ENCODE peak calls at places on chromosomes 5 and 9, in six cellular contexts. J, A, X, E, Z and Y are unnamed samples.

GRCh38 chr9:5509573-5509972 is 758 bp upstream of the PDCD1LG2 start:
- DNase-seq in J (no peak), A (no peak), X (no peak), E (no peak), Z (no peak), Y (no peak)

GRCh38 chr9:89340332-89340731 is 22.0 kb downstream of the SECISBP2 start:
- DNase-seq in J (peak; percentile 70), A (no peak), X (no peak), E (no peak), Z (no peak), Y (no peak)

GRCh38 chr5:121408778-121409177 is 442.9 kb upstream of the FTMT start:
- DNase-seq in J (no peak), A (no peak), X (no peak), E (no peak), Z (no peak), Y (no peak)

GRCh38 chr5:91978221-91978882 is 595.2 kb upstream of the ARRDC3 start:
- DNase-seq in J (no peak), A (no peak), X (no peak), E (no peak), Z (no peak), Y (no peak)

GRCh38 chr5:154198611-154199230 is 8.2 kb downstream of the GALNT10 start:
- DNase-seq in J (no peak), A (no peak), X (no peak), E (no peak), Z (no peak), Y (no peak)

GRCh38 chr9:73153793-73154227 is 2.1 kb downstream of the ANXA1 start:
- DNase-seq in J (no peak), A (no peak), X (no peak), E (no peak), Z (no peak), Y (no peak)

GRCh38 chr5:33854733-33855151 is 37.0 kb downstream of the ADAMTS12 start:
- DNase-seq in J (no peak), A (no peak), X (no peak), E (peak; percentile 18), Z (no peak), Y (no peak)

GRCh38 chr9:34493972-34494535 is 28.7 kb downstream of the ENHO start:
- DNase-seq in J (peak; percentile 36), A (no peak), X (peak; percentile 40), E (no peak), Z (no peak), Y (no peak)

GRCh38 chr5:159982421-159983173 is 26.3 kb upstream of the TTC1 start:
- DNase-seq in J (no peak), A (no peak), X (no peak), E (no peak), Z (no peak), Y (no peak)

GRCh38 chr5:53403758-53404157 is 76.7 kb upstream of the FST start:
- DNase-seq in J (no peak), A (no peak), X (no peak), E (no peak), Z (no peak), Y (no peak)

GRCh38 chr9:135007601-135008000 is 79.9 kb upstream of the OLFM1 start:
- DNase-seq in J (no peak), A (no peak), X (no peak), E (no peak), Z (no peak), Y (no peak)

GRCh38 chr5:40171971-40172370 is 507.7 kb upstream of the PTGER4 start:
- DNase-seq in J (no peak), A (no peak), X (no peak), E (no peak), Z (no peak), Y (no peak)

GRCh38 chr5:5490774-5491347 is 68.4 kb downstream of the ICE1 start:
- DNase-seq in J (no peak), A (no peak), X (no peak), E (no peak), Z (no peak), Y (no peak)

GRCh38 chr5:137609122-137609521 is 110.0 kb upstream of the SPOCK1 start:
- DNase-seq in J (no peak), A (no peak), X (no peak), E (no peak), Z (no peak), Y (no peak)

GRCh38 chr5:151041577-151042268 is 21.3 kb downstream of the GPX3 start:
- DNase-seq in J (no peak), A (no peak), X (no peak), E (no peak), Z (no peak), Y (no peak)

GRCh38 chr5:90170231-90170630 is 239.3 kb downstream of the CETN3 start:
- DNase-seq in J (no peak), A (no peak), X (no peak), E (no peak), Z (no peak), Y (no peak)

GRCh38 chr5:50749181-50749580 is 82.7 kb downstream of the PARP8 start:
- DNase-seq in J (no peak), A (no peak), X (no peak), E (no peak), Z (no peak), Y (no peak)

GRCh38 chr9:976258-976804 is at the start of gene DMRT3:
- DNase-seq in J (peak; percentile 14), A (no peak), X (no peak), E (peak; percentile 48), Z (no peak), Y (no peak)

GRCh38 chr9:115637661-115638060 is 515.9 kb upstream of the PAPPA start:
- DNase-seq in J (no peak), A (no peak), X (no peak), E (no peak), Z (no peak), Y (no peak)

GRCh38 chr5:169286572-169287325 is 14.2 kb downstream of the SLIT3 start:
- DNase-seq in J (no peak), A (no peak), X (no peak), E (no peak), Z (peak; percentile 73), Y (no peak)

GRCh38 chr9:110027624-110028023 is 180.3 kb downstream of the C9orf152 start:
- DNase-seq in J (no peak), A (no peak), X (no peak), E (no peak), Z (no peak), Y (no peak)

GRCh38 chr5:173298213-173298933 is 29.8 kb downstream of the STC2 start:
- DNase-seq in J (no peak), A (no peak), X (no peak), E (no peak), Z (no peak), Y (no peak)

GRCh38 chr9:93082841-93083411 is 13.1 kb upstream of the CARD19 start:
- DNase-seq in J (no peak), A (no peak), X (peak; percentile 30), E (no peak), Z (peak; percentile 48), Y (no peak)

GRCh38 chr5:132447196-132447595 is 43.4 kb downstream of the IRF1 start:
- DNase-seq in J (no peak), A (no peak), X (no peak), E (no peak), Z (peak; percentile 23), Y (no peak)
- H3K4me1 ChIP-seq in J (peaks cover 3% of the 10 kb centered on the region), A (peaks cover 35% of the 10 kb centered on the region), X (peaks cover 13% of the 10 kb centered on the region), E (peaks cover 4% of the 10 kb centered on the region), Z (peaks cover 41% of the 10 kb centered on the region), Y (peaks cover 4% of the 10 kb centered on the region)

GRCh38 chr5:73234156-73234555 is 61.2 kb downstream of the TMEM174 start:
- DNase-seq in J (no peak), A (no peak), X (no peak), E (no peak), Z (no peak), Y (no peak)
- H3K4me3 ChIP-seq in J (no peak overlapping the region), A (peak overlapping the region; percentile 51), X (no peak overlapping the region), E (peak overlapping the region; percentile 32), Z (peak overlapping the region; percentile 39), Y (peak overlapping the region; percentile 32)

GRCh38 chr5:176535655-176536131 is 1.5 kb downstream of the RNF44 start:
- DNase-seq in J (no peak), A (no peak), X (no peak), E (no peak), Z (no peak), Y (no peak)
- H3K4me1 ChIP-seq in J (peaks cover 8% of the 10 kb centered on the region), A (peaks cover 54% of the 10 kb centered on the region), X (peaks cover 32% of the 10 kb centered on the region), E (peaks cover 16% of the 10 kb centered on the region), Z (peaks cover 43% of the 10 kb centered on the region), Y (peaks cover 4% of the 10 kb centered on the region)

GRCh38 chr9:127448112-127448805 is 2.9 kb downstream of the RPL12 start:
- DNase-seq in J (no peak), A (no peak), X (no peak), E (no peak), Z (no peak), Y (no peak)
- H3K4me3 ChIP-seq in J (no peak overlapping the region), A (peak overlapping the region; percentile 88), X (no peak overlapping the region), E (no peak overlapping the region), Z (no peak overlapping the region), Y (peak overlapping the region; percentile 9)

DNA sequence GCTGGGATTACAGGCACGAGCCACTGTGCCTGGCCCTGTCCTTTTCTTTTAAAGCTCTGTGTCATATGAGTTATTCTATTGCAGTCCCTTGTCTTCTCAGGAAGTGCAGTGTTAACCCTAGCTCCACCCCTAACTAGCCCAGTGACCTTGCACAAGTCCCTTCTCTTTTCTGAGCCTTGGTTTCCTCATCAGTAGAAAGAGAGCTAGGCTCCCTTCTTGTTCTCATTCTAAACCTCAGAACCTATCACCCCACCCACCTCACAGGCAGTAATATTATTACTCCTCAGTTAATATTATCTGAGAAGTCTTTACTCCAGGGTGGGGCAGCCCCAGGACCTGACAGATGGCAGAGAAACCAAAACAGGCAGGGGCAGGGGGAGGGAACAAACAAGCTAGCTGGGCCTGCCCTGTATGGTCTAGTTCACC is 7.2 kb downstream of the CYFIP2 start:
- DNase-seq in J (peak; percentile 63), A (no peak), X (peak; percentile 52), E (no peak), Z (no peak), Y (no peak)
- H3K4me1 ChIP-seq in J (peaks cover 55% of the 10 kb centered on the region), A (no peaks in the 10 kb centered on the region), X (no peaks in the 10 kb centered on the region), E (no peaks in the 10 kb centered on the region), Z (no peaks in the 10 kb centered on the region), Y (peaks cover 3% of the 10 kb centered on the region)

DNA sequence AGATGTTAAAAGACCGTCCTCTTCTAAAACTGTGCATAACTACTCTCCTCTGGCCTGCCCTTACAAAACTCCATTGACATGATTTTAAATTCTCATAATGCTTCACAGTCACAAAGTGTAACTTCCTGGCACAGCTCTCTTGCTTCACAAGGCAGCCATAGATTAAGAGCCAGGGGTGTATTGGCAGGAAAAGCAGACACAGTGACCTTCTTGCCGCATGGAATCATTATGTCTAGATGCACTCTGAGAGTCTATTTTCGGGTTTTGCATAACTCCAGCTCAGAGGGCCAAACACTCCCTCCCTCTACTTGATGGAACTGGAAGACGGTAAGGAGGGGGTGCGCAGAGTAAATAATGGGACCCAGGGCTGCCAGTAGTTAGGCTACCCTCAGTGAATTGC is 110.1 kb downstream of the MARCHF3 start:
- DNase-seq in J (no peak), A (no peak), X (no peak), E (no peak), Z (no peak), Y (no peak)
- H3K4me3 ChIP-seq in J (no peak overlapping the region), A (no peak overlapping the region), X (no peak overlapping the region), E (no peak overlapping the region), Z (no peak overlapping the region), Y (no peak overlapping the region)